ENCODE peak calls at places on chromosomes 2 and 18, in ten cellular contexts. R is astrocyte of the spinal cord, M is cardiac fibroblast, Q is dermis microvascular lymphatic vessel endothelial cell, X is NCI-H69, E is pancreas, V is upper lobe of right lung, I is T-helper 1 cell, S is amygdala, K is keratinocyte. A is an unnamed sample.

GRCh38 chr2:3766824-3767223 is 63.4 kb downstream of the DCDC2C start:
- DNase-seq in S (no peak), K (no peak), I (no peak), V (no peak), E (no peak), M (no peak), X (no peak), Q (no peak), R (no peak), A (no peak)

GRCh38 chr2:73896362-73897239 is 3.8 kb downstream of the ACTG2 start:
- DNase-seq in V (no peak), I (no peak), X (no peak), M (peak), R (peak), S (no peak), K (no peak), E (no peak), Q (no peak), A (peak)

GRCh38 chr2:133484106-133484505 is 84.2 kb downstream of the NCKAP5 start:
- DNase-seq in X (no peak), I (no peak), S (no peak), Q (no peak), M (no peak), E (no peak), R (no peak), V (no peak), K (no peak), A (no peak)

GRCh38 chr2:122236152-122236892 is 480.9 kb downstream of the TSN start:
- DNase-seq in K (no peak), I (no peak), X (no peak), S (no peak), V (no peak), Q (no peak), M (peak), E (peak), R (no peak), A (no peak)

GRCh38 chr18:29157905-29158304 is 981.0 kb upstream of the CDH2 start:
- DNase-seq in R (peak), X (no peak), Q (no peak), S (no peak), I (no peak), K (no peak), E (no peak), M (no peak), V (no peak), A (no peak)

GRCh38 chr18:74840492-74841167 is 243.0 kb downstream of the ZNF407 start:
- DNase-seq in I (no peak), S (no peak), R (peak), E (no peak), M (peak), X (peak), K (no peak), V (no peak), Q (peak), A (no peak)

GRCh38 chr2:5690718-5691658 is 1.2 kb upstream of the SOX11 start:
- DNase-seq in I (no peak), E (no peak), K (no peak), X (peak), R (peak), V (no peak), S (no peak), Q (no peak), M (peak), A (no peak)

GRCh38 chr18:49628119-49628518 is 66.3 kb downstream of the LIPG start:
- DNase-seq in S (no peak), I (no peak), R (no peak), K (no peak), X (no peak), V (no peak), Q (no peak), E (no peak), M (no peak), A (no peak)

GRCh38 chr2:73068147-73068546 is 3.4 kb downstream of the SFXN5 start:
- DNase-seq in K (no peak), I (no peak), X (no peak), S (no peak), Q (no peak), E (no peak), V (no peak), M (no peak), R (no peak), A (no peak)

GRCh38 chr18:2535419-2535910 is 35.8 kb downstream of the METTL4 start:
- DNase-seq in E (no peak), X (no peak), R (no peak), S (no peak), Q (no peak), V (no peak), I (no peak), K (no peak), M (no peak), A (no peak)

GRCh38 chr2:11635141-11635540 is 34.9 kb downstream of the NTSR2 start:
- DNase-seq in R (no peak), V (no peak), Q (no peak), X (no peak), M (no peak), K (no peak), S (no peak), I (no peak), E (no peak), A (no peak)

GRCh38 chr18:21769206-21769605 is 28.6 kb downstream of the MIB1 start:
- DNase-seq in E (no peak), Q (no peak), K (no peak), S (no peak), M (no peak), V (no peak), R (peak), I (no peak), X (no peak), A (no peak)

GRCh38 chr2:30716117-30716900 is 90.9 kb downstream of the CAPN13 start:
- DNase-seq in E (no peak), M (no peak), Q (no peak), X (no peak), I (no peak), V (peak), R (no peak), S (no peak), K (no peak), A (no peak)

GRCh38 chr2:1504311-1504750 is 91.1 kb downstream of the TPO start:
- DNase-seq in Q (no peak), X (no peak), S (no peak), K (no peak), I (no peak), E (no peak), R (no peak), M (no peak), V (peak), A (no peak)

GRCh38 chr2:33134086-33134763 is 187.5 kb downstream of the LTBP1 start:
- DNase-seq in S (peak), K (no peak), E (peak), M (peak), R (peak), V (no peak), I (no peak), X (peak), Q (peak), A (no peak)

GRCh38 chr18:78972930-78973331 is 6.7 kb upstream of the SALL3 start:
- DNase-seq in M (no peak), I (no peak), E (no peak), R (no peak), X (no peak), V (no peak), S (no peak), Q (no peak), K (no peak), A (no peak)

GRCh38 chr2:118013221-118013723 is 598 bp downstream of the CCDC93 start:
- DNase-seq in S (peak), V (peak), Q (no peak), I (peak), E (peak), K (no peak), M (no peak), X (peak), R (no peak), A (no peak)

GRCh38 chr18:332721-333513 is 65.1 kb upstream of the THOC1 start:
- DNase-seq in K (no peak), M (no peak), V (no peak), R (peak), E (peak), X (no peak), S (no peak), Q (no peak), I (no peak), A (no peak)

GRCh38 chr2:241352227-241352626 is 3.9 kb upstream of the FARP2 start:
- DNase-seq in E (no peak), S (no peak), I (no peak), R (no peak), Q (no peak), M (no peak), K (no peak), V (no peak), X (no peak), A (no peak)

GRCh38 chr2:119432882-119433522 is 1.3 kb downstream of the TMEM37 start:
- DNase-seq in I (no peak), Q (no peak), S (no peak), X (no peak), R (no peak), E (no peak), V (no peak), M (no peak), K (no peak), A (no peak)

GRCh38 chr2:171655584-171655983 is 31.7 kb upstream of the DYNC1I2 start:
- DNase-seq in S (no peak), X (no peak), V (no peak), E (no peak), R (no peak), K (no peak), I (no peak), M (no peak), Q (no peak), A (no peak)

GRCh38 chr18:55012041-55012440 is 52.8 kb upstream of the CCDC68 start:
- DNase-seq in V (no peak), X (no peak), Q (no peak), K (no peak), M (no peak), S (no peak), R (no peak), E (no peak), I (no peak), A (no peak)

GRCh38 chr2:238165288-238165921 is 6.6 kb downstream of the ERFE start:
- DNase-seq in S (no peak), E (no peak), X (no peak), V (peak), M (no peak), I (no peak), R (no peak), K (no peak), Q (no peak), A (no peak)

GRCh38 chr2:16136461-16137035 is 196.2 kb downstream of the MYCN start:
- DNase-seq in M (no peak), Q (no peak), S (no peak), R (no peak), K (no peak), E (no peak), I (no peak), X (no peak), V (no peak), A (no peak)

GRCh38 chr2:151786493-151786892 is 41.7 kb downstream of the ARL5A start:
- DNase-seq in M (no peak), X (no peak), K (no peak), V (no peak), R (no peak), Q (no peak), E (no peak), S (no peak), I (no peak), A (no peak)

GRCh38 chr2:154706660-154707059 is 8.2 kb downstream of the KCNJ3 start:
- DNase-seq in R (no peak), K (no peak), S (no peak), M (no peak), I (no peak), V (no peak), E (no peak), X (peak), Q (no peak), A (no peak)

GRCh38 chr2:163731735-163732134 is 4.1 kb downstream of the FIGN start:
- DNase-seq in E (no peak), S (no peak), M (no peak), V (no peak), I (no peak), R (no peak), K (no peak), X (peak), Q (no peak), A (no peak)